ENCODE peak calls at places on chromosomes 2 and 18, in seven cellular contexts. B is NCI-H2081, E is amniotic epithelial cell, O is NCI-H748 treated with DMSO at 0.1 percent for 48 hours, P is heart right ventricle, C is B cell, G is RPMI8226. N is an unnamed sample.

GRCh38 chr2:64402876-64403275 is 51.1 kb upstream of the LGALSL start:
- DNase-seq in B (no peak), E (no peak), O (no peak), P (no peak), C (no peak), G (no peak), N (peak)

GRCh38 chr18:3713708-3714107 is 263.7 kb downstream of the TGIF1 start:
- DNase-seq in B (no peak), E (no peak), O (no peak), P (no peak), C (no peak), G (no peak), N (no peak)

GRCh38 chr18:21484851-21485636 is 115.5 kb downstream of the ESCO1 start:
- DNase-seq in B (no peak), E (peak), O (no peak), P (no peak), C (no peak), G (no peak), N (peak)

GRCh38 chr2:25131567-25132295 is 36.6 kb downstream of the POMC start:
- DNase-seq in B (no peak), E (peak), O (no peak), P (peak), C (peak), G (no peak), N (peak)

GRCh38 chr2:231648579-231649174 is 56.0 kb downstream of the TEX44 start:
- DNase-seq in B (peak), E (peak), O (no peak), P (peak), C (peak), G (peak), N (peak)

GRCh38 chr2:96159084-96159830 is 14.0 kb upstream of the DUSP2 start:
- DNase-seq in B (no peak), E (no peak), O (no peak), P (no peak), C (no peak), G (no peak), N (no peak)

GRCh38 chr18:10748641-10749040 is 222.8 kb downstream of the NAPG start:
- DNase-seq in B (no peak), E (no peak), O (no peak), P (no peak), C (no peak), G (no peak), N (no peak)

GRCh38 chr2:181037922-181038321 is 57.5 kb downstream of the UBE2E3 start:
- DNase-seq in B (no peak), E (peak), O (no peak), P (no peak), C (no peak), G (no peak), N (peak)

GRCh38 chr2:155169317-155169716 is 470.8 kb downstream of the KCNJ3 start:
- DNase-seq in B (no peak), E (peak), O (no peak), P (no peak), C (no peak), G (no peak), N (no peak)

N was measured in fibroblast of pulmonary artery.